ENCODE peak calls at places on chromosome X, in four cellular contexts. A is H1, D is GM12891, K is K562. E is an unnamed sample.

GRCh38 chrX:6667048-6667768 is 132.3 kb upstream of the VCX3A start:
- DNase-seq in A (no peak), D (no peak), K (no peak), E (no peak)

GRCh38 chrX:120769576-120770341 is 105.9 kb downstream of the CT47B1 start:
- DNase-seq in A (no peak), D (no peak), K (no peak), E (no peak)

GRCh38 chrX:18549643-18550042 is 122.3 kb downstream of the RS1 start:
- DNase-seq in A (no peak), D (no peak), K (no peak), E (no peak)

GRCh38 chrX:9928083-9928482 is 39.1 kb upstream of the CLDN34 start:
- DNase-seq in A (peak; percentile 57), D (no peak), K (no peak), E (no peak)

GRCh38 chrX:134957836-134958235 is 33.0 kb upstream of the SMIM10 start:
- DNase-seq in A (no peak), D (no peak), K (no peak), E (no peak)

GRCh38 chrX:132533409-132533808 is 44.6 kb upstream of the MBNL3 start:
- DNase-seq in A (no peak), D (no peak), K (no peak), E (no peak)

GRCh38 chrX:21781976-21782375 is 24.1 kb upstream of the SMPX start:
- DNase-seq in A (no peak), D (no peak), K (no peak), E (no peak)

GRCh38 chrX:9614016-9614415 is 149.2 kb downstream of the TBL1X start:
- DNase-seq in A (no peak), D (no peak), K (no peak), E (no peak)

GRCh38 chrX:133045986-133046385 is 50.9 kb downstream of the USP26 start:
- DNase-seq in A (no peak), D (no peak), K (no peak), E (no peak)

DNA sequence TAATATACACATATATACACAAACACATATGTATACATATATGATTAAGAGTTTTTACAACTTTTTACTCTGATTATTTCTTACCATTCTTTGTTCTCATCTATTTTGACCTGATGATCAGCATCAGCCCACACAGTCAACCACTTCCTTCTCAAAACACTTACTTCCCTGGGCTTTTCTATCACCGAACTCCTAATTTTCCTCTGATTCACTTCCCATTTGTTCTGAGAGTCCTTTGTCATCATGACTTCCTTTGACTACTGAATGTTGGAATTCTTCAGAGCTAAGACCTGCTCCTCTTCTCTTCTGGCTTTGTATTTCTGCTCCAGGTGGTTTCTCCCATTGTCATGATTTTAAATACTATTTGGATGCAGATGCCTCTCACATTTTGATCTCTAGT is 209.5 kb upstream of the AFF2 start:
- DNase-seq in A (no peak), D (no peak), K (no peak), E (no peak)
- TF ChIP-seq TAF1 in A (no peak), D (no peak), K (no peak), E (no peak)

DNA sequence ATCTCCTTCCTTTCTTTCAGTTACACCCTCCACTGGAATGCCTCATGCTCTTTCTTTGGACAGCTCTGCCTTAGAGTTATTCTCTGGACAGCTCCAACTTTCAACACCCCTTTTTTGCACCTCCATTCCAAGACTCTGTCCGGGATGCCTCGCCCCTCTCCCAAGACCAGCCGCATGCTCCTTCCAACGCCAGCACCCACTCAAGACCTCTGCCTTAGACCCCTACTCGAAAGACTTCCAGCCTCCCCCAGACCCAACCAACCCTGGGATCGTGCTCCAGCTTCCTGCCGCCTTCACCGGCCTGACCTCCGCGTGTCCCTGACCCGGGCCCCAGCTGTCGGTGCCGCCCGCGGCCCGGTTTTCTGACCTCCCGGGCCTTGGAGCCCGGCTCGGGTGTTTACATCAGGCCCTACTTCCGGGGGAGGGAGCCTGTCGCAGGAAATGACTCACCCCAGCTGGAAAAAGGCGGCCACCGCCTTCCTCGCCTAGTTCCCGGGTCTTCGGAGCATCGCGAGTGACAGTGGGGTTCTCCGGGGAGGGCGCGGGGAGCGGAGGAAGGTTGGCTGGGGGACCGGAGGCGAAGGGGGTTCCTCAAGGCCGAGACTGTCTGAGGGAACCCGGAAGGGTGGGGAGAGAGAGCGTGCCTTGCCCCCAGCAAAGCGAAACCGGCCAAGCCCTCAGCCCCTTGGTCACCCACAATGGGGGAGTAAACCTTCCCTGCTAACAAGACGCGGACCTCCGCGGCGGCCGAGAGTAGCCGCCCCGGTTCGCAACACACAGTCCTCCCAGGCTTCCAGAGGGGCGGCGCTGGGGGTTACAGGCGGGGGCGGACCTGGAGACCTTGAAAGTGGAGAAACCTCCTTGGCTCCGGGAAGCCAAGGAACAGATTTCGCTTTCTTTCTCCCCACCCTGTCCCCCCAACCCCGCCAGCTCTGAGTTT is at the start of gene WDR45:
- DNase-seq in A (peak; percentile 67), D (peak; percentile 72), K (peak; percentile 86), E (peak; percentile 82)
- TF ChIP-seq POLR2A in A (peak; percentile 32), D (peak; percentile 31), K (peak; percentile 82), E (peak; percentile 59)

DNA sequence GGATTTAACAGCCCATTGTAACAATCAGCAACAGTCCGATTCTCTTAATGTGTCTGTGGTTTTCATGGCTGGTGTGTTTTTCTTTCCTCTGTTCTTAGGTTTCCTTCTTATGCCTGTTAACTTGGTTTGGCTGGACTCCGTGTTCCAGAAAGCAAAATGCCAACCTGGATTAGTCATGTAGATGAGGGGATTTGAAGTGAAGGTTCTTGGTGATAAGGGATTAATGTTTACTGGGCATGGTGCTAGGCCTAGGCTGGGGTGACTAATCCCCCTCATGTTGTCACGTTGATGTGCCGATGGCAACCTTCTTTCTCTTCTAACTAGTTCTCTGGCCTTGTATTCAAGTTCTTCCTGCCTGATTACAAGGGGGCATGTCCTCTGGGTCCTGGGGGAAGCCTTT is 85.9 kb downstream of the REPS2 start:
- DNase-seq in A (no peak), D (no peak), K (no peak), E (no peak)
- TF ChIP-seq POLR2AphosphoS5 in A (no peak), D (no peak), K (no peak), E (no peak)

GRCh38 chrX:30525732-30526131 is 51.8 kb downstream of the TASL start:
- DNase-seq in A (no peak), D (no peak), K (no peak), E (no peak)
- TF ChIP-seq TAF1 in A (no peak), D (no peak), K (no peak), E (no peak)

GRCh38 chrX:52995135-52995973 is 37.0 kb upstream of the FAM156A start:
- DNase-seq in A (peak; percentile 82), D (peak; percentile 62), K (peak; percentile 92), E (peak; percentile 58)
- TF ChIP-seq POLR2A in A (no peak), D (peak; percentile 16), K (peak; percentile 48), E (peak; percentile 8)

GRCh38 chrX:51902651-51903050 is 9.2 kb downstream of the MAGED1 start:
- DNase-seq in A (no peak), D (no peak), K (no peak), E (no peak)
- TF ChIP-seq POLR2AphosphoS5 in A (no peak), D (no peak), K (no peak), E (no peak)

GRCh38 chrX:41347186-41347585 is 13.2 kb downstream of the DDX3X start:
- DNase-seq in A (no peak), D (no peak), K (no peak), E (no peak)
- TF ChIP-seq TAF1 in A (no peak), D (no peak), K (no peak), E (no peak)

GRCh38 chrX:107775734-107776511 is at the start of gene TSC22D3:
- DNase-seq in A (peak; percentile 63), D (peak; percentile 60), K (peak; percentile 62), E (peak; percentile 57)
- TF ChIP-seq POLR2A in A (no peak), D (no peak), K (no peak), E (no peak)